ENCODE peak calls at places on chromosomes 11 and 22, in ten cellular contexts. I is activated T-helper 1 cell treated with anti-CD3 and anti-CD28 coated beads, Interleukin-2, amount 50 U/mL, for 16 hours; Z is NCI-H2081; L is H4; H is EL; G is AG08395; N is stimulated activated CD4-positive, alpha-beta T cell treated with anti-CD3 and anti-CD28 coated beads, Interleukin-1b, Interleukin-23, amount 100 ng/mL, for 24 hours; U is M059J; S is non-pigmented ciliary epithelial cell; Y is GM13977. M is an unnamed sample.

GRCh38 chr22:50079689-50080465 is 5.3 kb downstream of the MLC1 start:
- DNase-seq in I (no peak), Z (no peak), L (no peak), H (no peak), G (no peak), N (no peak), U (no peak), S (no peak), Y (no peak), M (no peak)

GRCh38 chr11:131924446-131925240 is 554.2 kb downstream of the NTM start:
- DNase-seq in I (no peak), Z (no peak), L (peak; percentile 51), H (peak; percentile 50), G (no peak), N (no peak), U (peak; percentile 76), S (no peak), Y (no peak), M (no peak)

GRCh38 chr11:76666408-76666807 is 4.1 kb downstream of the LRRC32 start:
- DNase-seq in I (no peak), Z (no peak), L (no peak), H (no peak), G (peak; percentile 57), N (no peak), U (no peak), S (no peak), Y (no peak), M (no peak)

GRCh38 chr11:123645576-123645975 is 8.8 kb downstream of the SCN3B start:
- DNase-seq in I (no peak), Z (no peak), L (no peak), H (no peak), G (no peak), N (no peak), U (no peak), S (no peak), Y (no peak), M (no peak)

GRCh38 chr11:63635762-63636465 is 21.7 kb upstream of the PLAAT3 start:
- DNase-seq in I (peak; percentile 40), Z (peak; percentile 26), L (peak; percentile 57), H (peak; percentile 60), G (peak; percentile 78), N (peak; percentile 34), U (peak; percentile 59), S (no peak), Y (peak; percentile 67), M (peak; percentile 51)

GRCh38 chr22:48937032-48937639 is 890.5 kb downstream of the BRD1 start:
- DNase-seq in I (no peak), Z (no peak), L (no peak), H (no peak), G (no peak), N (no peak), U (no peak), S (no peak), Y (no peak), M (no peak)

GRCh38 chr22:16609548-16610261 is 17.1 kb upstream of the CCT8L2 start:
- DNase-seq in I (no peak), Z (no peak), L (no peak), H (no peak), G (no peak), N (no peak), U (no peak), S (no peak), Y (peak; percentile 5), M (no peak)

GRCh38 chr11:112229746-112230433 is 3.7 kb downstream of the PTS start:
- DNase-seq in I (no peak), Z (no peak), L (no peak), H (peak; percentile 68), G (peak; percentile 79), N (no peak), U (peak; percentile 38), S (peak; percentile 80), Y (no peak), M (no peak)

GRCh38 chr22:44489026-44489425 is 9.0 kb downstream of the RTL6 start:
- DNase-seq in I (no peak), Z (no peak), L (no peak), H (no peak), G (no peak), N (no peak), U (no peak), S (no peak), Y (no peak), M (no peak)

GRCh38 chr22:30201970-30202369 is 44.6 kb downstream of the LIF start:
- DNase-seq in I (no peak), Z (no peak), L (no peak), H (peak; percentile 80), G (no peak), N (no peak), U (peak; percentile 64), S (peak; percentile 67), Y (no peak), M (no peak)

GRCh38 chr11:69210660-69211035 is 54.9 kb downstream of the SMIM38 start:
- DNase-seq in I (no peak), Z (no peak), L (no peak), H (no peak), G (no peak), N (no peak), U (no peak), S (no peak), Y (no peak), M (no peak)

GRCh38 chr11:82046778-82047177 is 686.9 kb downstream of the FAM181B start:
- DNase-seq in I (no peak), Z (no peak), L (peak; percentile 48), H (no peak), G (no peak), N (no peak), U (peak; percentile 3), S (no peak), Y (no peak), M (no peak)

GRCh38 chr11:102709211-102709980 is 3.8 kb upstream of the MMP27 start:
- DNase-seq in I (no peak), Z (no peak), L (peak; percentile 39), H (no peak), G (peak; percentile 45), N (no peak), U (no peak), S (no peak), Y (no peak), M (no peak)

GRCh38 chr11:120807414-120808150 is 216.3 kb upstream of the TBCEL start:
- DNase-seq in I (no peak), Z (no peak), L (peak; percentile 93), H (peak; percentile 83), G (peak; percentile 91), N (no peak), U (peak; percentile 96), S (peak; percentile 86), Y (no peak), M (peak; percentile 18)

GRCh38 chr22:39900306-39901227 is at the start of gene GRAP2:
- DNase-seq in I (peak; percentile 48), Z (no peak), L (no peak), H (no peak), G (no peak), N (no peak), U (no peak), S (no peak), Y (peak; percentile 48), M (no peak)

GRCh38 chr11:72700026-72700610 is 25.9 kb upstream of the PDE2A start:
- DNase-seq in I (no peak), Z (no peak), L (peak; percentile 24), H (peak; percentile 53), G (peak; percentile 85), N (no peak), U (peak; percentile 69), S (no peak), Y (no peak), M (no peak)

GRCh38 chr22:28955817-28956216 is 72.4 kb downstream of the ZNRF3 start:
- DNase-seq in I (peak; percentile 65), Z (no peak), L (peak; percentile 44), H (no peak), G (no peak), N (peak; percentile 29), U (peak; percentile 62), S (no peak), Y (peak; percentile 31), M (no peak)

M was measured in PC-9.